ENCODE peak calls at places on chromosomes 11 and 22, in five cellular contexts. D, M, Z, E and Q are unnamed samples.
A peak's percentile ranks its signal among the peaks of the same experiment; 100 is the strongest.

GRCh38 chr22:32596471-32596870 is 121.9 kb downstream of the FBXO7 start:
- DNase-seq in D (no peak), M (no peak), Z (no peak), E (no peak), Q (no peak)

GRCh38 chr11:122808494-122808893 is 29.8 kb upstream of the CRTAM start:
- DNase-seq in D (no peak), M (no peak), Z (peak; percentile 66), E (no peak), Q (no peak)

GRCh38 chr11:133718238-133718637 is 127.1 kb downstream of the SPATA19 start:
- DNase-seq in D (no peak), M (no peak), Z (no peak), E (no peak), Q (no peak)

GRCh38 chr11:61974766-61975631 is 7.6 kb upstream of the FTH1 start:
- DNase-seq in D (no peak), M (no peak), Z (no peak), E (no peak), Q (no peak)

GRCh38 chr22:37283393-37283937 is 1.2 kb downstream of the CYTH4 start:
- DNase-seq in D (no peak), M (no peak), Z (no peak), E (no peak), Q (no peak)

GRCh38 chr11:72326151-72326842 is 82.3 kb upstream of the PHOX2A start:
- DNase-seq in D (no peak), M (no peak), Z (no peak), E (peak; percentile 67), Q (no peak)

GRCh38 chr22:31451709-31452571 is 37.7 kb downstream of the EIF4ENIF1 start:
- DNase-seq in D (peak; percentile 21), M (peak; percentile 21), Z (peak; percentile 15), E (no peak), Q (peak; percentile 22)

GRCh38 chr11:92839450-92839849 is 130.0 kb upstream of the MTNR1B start:
- DNase-seq in D (no peak), M (no peak), Z (no peak), E (no peak), Q (no peak)

GRCh38 chr11:15710593-15711260 is 596.0 kb downstream of the INSC start:
- DNase-seq in D (no peak), M (no peak), Z (no peak), E (no peak), Q (no peak)

GRCh38 chr11:11262171-11262920 is 90.7 kb downstream of the CSNK2A3 start:
- DNase-seq in D (no peak), M (no peak), Z (no peak), E (no peak), Q (no peak)

GRCh38 chr11:14500181-14500651 is 605 bp upstream of the COPB1 start:
- DNase-seq in D (no peak), M (peak; percentile 31), Z (peak; percentile 30), E (no peak), Q (peak; percentile 41)

GRCh38 chr11:107247189-107247588 is 210.4 kb downstream of the CWF19L2 start:
- DNase-seq in D (no peak), M (no peak), Z (no peak), E (no peak), Q (no peak)

GRCh38 chr22:23856721-23857605 is 712 bp upstream of the SLC2A11 start:
- DNase-seq in D (no peak), M (peak; percentile 28), Z (no peak), E (no peak), Q (no peak)

GRCh38 chr11:12801976-12802375 is 127.8 kb downstream of the TEAD1 start:
- DNase-seq in D (no peak), M (no peak), Z (no peak), E (no peak), Q (no peak)

GRCh38 chr11:43504316-43504950 is 145.7 kb downstream of the TTC17 start:
- DNase-seq in D (peak; percentile 12), M (peak; percentile 28), Z (no peak), E (no peak), Q (no peak)

GRCh38 chr11:12248330-12248729 is 129.0 kb upstream of the PARVA start:
- DNase-seq in D (no peak), M (no peak), Z (no peak), E (no peak), Q (no peak)

GRCh38 chr11:116702772-116703360 is 69.9 kb downstream of the BUD13 start:
- DNase-seq in D (no peak), M (no peak), Z (no peak), E (no peak), Q (no peak)

GRCh38 chr11:68354181-68354872 is 41.9 kb downstream of the LRP5 start:
- DNase-seq in D (peak; percentile 80), M (peak; percentile 98), Z (no peak), E (no peak), Q (peak; percentile 70)

GRCh38 chr11:129530154-129530895 is 154.7 kb downstream of the BARX2 start:
- DNase-seq in D (no peak), M (no peak), Z (no peak), E (no peak), Q (no peak)

GRCh38 chr11:117414724-117415123 is 87.1 kb downstream of the CEP164 start:
- DNase-seq in D (no peak), M (no peak), Z (no peak), E (no peak), Q (no peak)

GRCh38 chr22:31046591-31047226 is 34.4 kb upstream of the SMTN start:
- DNase-seq in D (no peak), M (no peak), Z (no peak), E (peak; percentile 22), Q (no peak)

GRCh38 chr22:22593250-22593649 is 34.2 kb upstream of the PRAME start:
- DNase-seq in D (no peak), M (no peak), Z (no peak), E (no peak), Q (no peak)

GRCh38 chr11:71078482-71078881 is 173.9 kb downstream of the SHANK2 start:
- DNase-seq in D (peak; percentile 18), M (no peak), Z (no peak), E (peak; percentile 13), Q (no peak)

GRCh38 chr11:71081704-71082230 is 170.6 kb downstream of the SHANK2 start:
- DNase-seq in D (no peak), M (no peak), Z (no peak), E (no peak), Q (no peak)

GRCh38 chr11:71079795-71080194 is 172.6 kb downstream of the SHANK2 start:
- DNase-seq in D (no peak), M (no peak), Z (no peak), E (no peak), Q (no peak)

GRCh38 chr11:71082454-71082853 is 169.9 kb downstream of the SHANK2 start:
- DNase-seq in D (no peak), M (no peak), Z (no peak), E (no peak), Q (no peak)

DNA sequence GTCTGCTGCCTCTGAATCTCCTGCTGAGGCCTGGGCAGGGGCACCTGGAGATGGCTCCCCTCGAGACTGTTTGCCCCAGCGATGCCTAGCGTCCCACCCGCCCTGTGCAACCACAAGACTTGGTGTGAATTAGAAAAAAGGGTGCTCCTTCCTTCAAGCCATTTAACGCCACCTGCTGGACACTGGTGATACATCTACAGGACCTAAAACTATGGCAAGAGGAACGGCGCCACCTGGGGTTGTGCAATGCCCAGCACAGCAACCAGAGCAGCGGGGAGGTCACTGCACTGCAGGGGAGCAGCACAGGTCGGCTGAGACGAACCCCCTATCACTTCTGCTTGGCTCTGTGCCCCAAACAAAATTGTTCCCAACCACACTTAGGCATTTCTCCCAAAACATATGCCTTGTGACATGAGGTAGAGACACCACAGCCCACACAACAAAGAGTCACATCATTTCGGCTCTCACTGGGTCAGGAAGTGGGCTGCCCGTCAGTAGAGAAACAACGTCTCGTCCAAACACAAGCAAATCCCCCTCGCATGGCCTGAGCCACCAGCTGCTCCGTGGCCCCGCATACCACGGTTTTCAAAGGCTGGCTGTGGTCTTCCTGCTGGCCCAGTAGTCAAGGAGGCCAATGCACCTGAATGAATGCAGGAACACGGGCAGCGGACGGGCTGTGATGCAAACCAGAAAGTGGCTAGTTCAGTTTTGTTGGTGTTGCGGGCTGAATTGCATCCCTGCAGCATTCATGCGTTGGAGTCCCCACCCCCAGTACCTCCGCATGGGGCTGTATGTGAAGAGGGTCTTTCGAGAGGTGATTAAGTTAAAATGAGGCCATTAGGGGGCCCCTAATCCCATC is 171.9 kb downstream of the SHANK2 start:
- DNase-seq in D (peak; percentile 79), M (peak; percentile 77), Z (peak; percentile 17), E (peak; percentile 71), Q (peak; percentile 59)
- H3K9me3 ChIP-seq in D (no peaks in the 10 kb centered on the region), M (peaks cover 4% of the 10 kb centered on the region), Z (no peaks in the 10 kb centered on the region), E (no peaks in the 10 kb centered on the region), Q (no peaks in the 10 kb centered on the region)

DNA sequence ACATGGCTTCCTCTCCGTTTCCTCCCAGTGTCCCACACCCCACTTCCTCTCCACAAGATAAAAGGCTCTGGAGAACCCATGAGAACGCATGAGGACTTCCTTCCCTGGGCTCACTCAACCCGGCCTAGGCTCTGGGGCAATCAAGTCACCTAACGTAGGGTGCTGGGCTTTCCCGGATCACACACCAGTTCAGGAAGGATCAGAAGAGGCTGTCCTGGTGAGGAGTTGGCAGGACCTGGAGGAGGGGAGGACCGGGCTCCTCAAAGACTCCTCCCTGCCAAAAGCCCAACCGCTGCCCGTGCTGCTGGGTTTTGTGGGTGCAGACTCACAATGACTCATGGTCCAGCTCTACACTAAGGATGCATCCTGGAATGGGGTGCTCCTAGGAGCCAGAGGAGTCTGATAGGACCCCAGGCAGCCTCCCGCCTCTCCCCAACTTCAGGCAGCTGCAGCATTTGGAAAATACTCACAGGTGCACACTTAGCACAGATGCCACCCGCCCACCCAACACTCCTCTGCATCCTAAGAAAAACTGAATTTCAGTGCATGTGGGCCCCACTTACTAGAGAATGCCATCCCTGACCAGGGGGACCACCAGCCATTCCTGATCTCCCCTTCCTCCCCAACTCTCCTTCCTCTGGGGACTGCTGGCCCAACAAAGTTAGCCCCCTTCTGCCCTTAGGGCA is 21.1 kb downstream of the SLC22A12 start:
- DNase-seq in D (no peak), M (no peak), Z (no peak), E (no peak), Q (no peak)
- H3K4me3 ChIP-seq in D (no peak overlapping the region), M (no peak overlapping the region), Z (no peak overlapping the region), E (no peak overlapping the region), Q (no peak overlapping the region)

GRCh38 chr11:46684364-46684763 is 16.1 kb downstream of the ARHGAP1 start:
- DNase-seq in D (no peak), M (no peak), Z (no peak), E (no peak), Q (no peak)

GRCh38 chr11:46680815-46681214 is 19.6 kb downstream of the ARHGAP1 start:
- DNase-seq in D (no peak), M (no peak), Z (no peak), E (no peak), Q (no peak)

GRCh38 chr11:46681814-46682213 is 18.6 kb downstream of the ARHGAP1 start:
- DNase-seq in D (no peak), M (no peak), Z (no peak), E (no peak), Q (no peak)

GRCh38 chr11:46680164-46680760 is 20.2 kb downstream of the ARHGAP1 start:
- DNase-seq in D (no peak), M (no peak), Z (no peak), E (no peak), Q (no peak)

GRCh38 chr11:46682773-46683752 is 17.4 kb downstream of the ARHGAP1 start:
- DNase-seq in D (peak; percentile 38), M (no peak), Z (no peak), E (no peak), Q (no peak)
- TF ChIP-seq REST in D (no peak), M (no peak), Z (no peak), E (no peak), Q (no peak)

DNA sequence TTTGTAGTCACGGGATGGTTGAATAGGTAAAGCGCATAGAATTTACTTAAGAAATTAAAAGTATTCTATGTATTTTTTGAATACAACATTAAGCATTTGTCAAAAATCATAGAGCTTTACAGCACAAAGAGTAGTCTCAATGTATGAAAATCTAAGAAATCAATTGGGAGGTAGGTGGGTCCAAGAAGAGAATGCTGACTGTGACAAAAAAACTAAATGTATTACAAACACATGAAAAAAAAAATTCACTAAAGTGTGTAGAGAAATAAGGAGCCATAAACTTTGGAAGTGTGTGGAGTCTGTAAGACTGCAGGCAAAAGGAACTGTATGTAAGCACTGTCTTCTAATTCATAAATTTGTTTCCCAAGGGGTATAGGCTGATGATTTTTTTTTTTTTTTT is 558.3 kb downstream of the JRKL start:
- DNase-seq in D (no peak), M (no peak), Z (no peak), E (no peak), Q (no peak)
- H3K9me3 ChIP-seq in D (no peaks in the 10 kb centered on the region), M (no peaks in the 10 kb centered on the region), Z (no peaks in the 10 kb centered on the region), E (no peaks in the 10 kb centered on the region), Q (no peaks in the 10 kb centered on the region)